ENCODE peak calls at places on chromosomes 4 and X, in four cellular contexts. X is effector memory CD4-positive, alpha-beta T cell; H is neural progenitor cell; K is body of pancreas. O is an unnamed sample. For H3K4me1, the result is how much of the 10 kb centered on the place peaks cover.

GRCh38 chr4:37687666-37688065 is 1.5 kb upstream of the RELL1 start:
- DNase-seq in X (no peak), K (no peak), H (no peak), O (no peak)

GRCh38 chr4:126738926-126739325 is 893.8 kb upstream of the INTU start:
- DNase-seq in H (no peak), K (no peak), X (no peak), O (no peak)

GRCh38 chr4:23871420-23871819 is 18.4 kb downstream of the PPARGC1A start:
- DNase-seq in K (no peak), H (no peak), X (no peak), O (no peak)

GRCh38 chrX:150761176-150761818 is 68.1 kb downstream of the MTMR1 start:
- DNase-seq in X (no peak), H (no peak), K (no peak), O (no peak)

GRCh38 chrX:149993989-149994388 is 55.7 kb upstream of the EOLA2 start:
- DNase-seq in X (no peak), K (no peak), H (no peak), O (peak)

GRCh38 chrX:78168065-78168464 is 28.6 kb upstream of the TAF9B start:
- DNase-seq in X (no peak), K (no peak), H (no peak), O (no peak)

GRCh38 chrX:24282381-24283121 is 31.3 kb downstream of the SUPT20HL2 start:
- DNase-seq in X (no peak), K (peak), H (peak), O (peak)

GRCh38 chr4:136637071-136637777 is 895.1 kb downstream of the PCDH18 start:
- DNase-seq in H (peak), K (peak), X (no peak), O (no peak)

GRCh38 chr4:86359944-86360478 is at the start of gene MAPK10:
- DNase-seq in H (peak), K (peak), X (peak), O (peak)

GRCh38 chr4:629636-629915 is 4.2 kb downstream of the PDE6B start:
- DNase-seq in H (no peak), X (no peak), K (no peak), O (peak)

GRCh38 chr4:180706766-180707165 is 1536.4 kb upstream of the TENM3 start:
- DNase-seq in X (no peak), K (no peak), H (no peak), O (no peak)

GRCh38 chr4:138671606-138672084 is 343.9 kb upstream of the NOCT start:
- DNase-seq in H (no peak), X (no peak), K (no peak), O (peak)

GRCh38 chrX:65871671-65872311 is 168.1 kb downstream of the VSIG4 start:
- DNase-seq in X (no peak), K (peak), H (peak), O (peak)

GRCh38 chr4:106986486-106986885 is 49.6 kb downstream of the DKK2 start:
- DNase-seq in K (no peak), H (no peak), X (no peak), O (no peak)

GRCh38 chr4:106981431-106981830 is 54.7 kb downstream of the DKK2 start:
- DNase-seq in K (no peak), H (peak), X (no peak), O (no peak)

GRCh38 chr4:106987314-106987713 is 48.8 kb downstream of the DKK2 start:
- DNase-seq in X (no peak), K (no peak), H (no peak), O (no peak)

GRCh38 chr4:106982711-106983211 is 53.4 kb downstream of the DKK2 start:
- DNase-seq in K (no peak), X (no peak), H (no peak), O (no peak)

GRCh38 chr4:106985830-106986229 is 50.3 kb downstream of the DKK2 start:
- DNase-seq in X (no peak), H (no peak), K (no peak), O (no peak)
- H3K4me3 ChIP-seq in X (no peak), H (no peak), K (no peak), O (no peak)

GRCh38 chr4:38760915-38761314 is 21.9 kb downstream of the TLR10 start:
- DNase-seq in K (no peak), H (no peak), X (no peak), O (peak)
- H3K27ac ChIP-seq in K (no peak), H (no peak), X (no peak), O (no peak)

GRCh38 chr4:8188085-8188484 is 11.0 kb upstream of the SH3TC1 start:
- DNase-seq in H (no peak), X (no peak), K (no peak), O (no peak)

GRCh38 chr4:8188743-8189550 is 10.1 kb upstream of the SH3TC1 start:
- DNase-seq in H (no peak), X (no peak), K (peak), O (no peak)

GRCh38 chr4:8192748-8193738 is 6.0 kb upstream of the SH3TC1 start:
- DNase-seq in X (no peak), H (no peak), K (peak), O (peak)

GRCh38 chr4:8189551-8190466 is 9.3 kb upstream of the SH3TC1 start:
- DNase-seq in K (no peak), H (no peak), X (no peak), O (no peak)

DNA sequence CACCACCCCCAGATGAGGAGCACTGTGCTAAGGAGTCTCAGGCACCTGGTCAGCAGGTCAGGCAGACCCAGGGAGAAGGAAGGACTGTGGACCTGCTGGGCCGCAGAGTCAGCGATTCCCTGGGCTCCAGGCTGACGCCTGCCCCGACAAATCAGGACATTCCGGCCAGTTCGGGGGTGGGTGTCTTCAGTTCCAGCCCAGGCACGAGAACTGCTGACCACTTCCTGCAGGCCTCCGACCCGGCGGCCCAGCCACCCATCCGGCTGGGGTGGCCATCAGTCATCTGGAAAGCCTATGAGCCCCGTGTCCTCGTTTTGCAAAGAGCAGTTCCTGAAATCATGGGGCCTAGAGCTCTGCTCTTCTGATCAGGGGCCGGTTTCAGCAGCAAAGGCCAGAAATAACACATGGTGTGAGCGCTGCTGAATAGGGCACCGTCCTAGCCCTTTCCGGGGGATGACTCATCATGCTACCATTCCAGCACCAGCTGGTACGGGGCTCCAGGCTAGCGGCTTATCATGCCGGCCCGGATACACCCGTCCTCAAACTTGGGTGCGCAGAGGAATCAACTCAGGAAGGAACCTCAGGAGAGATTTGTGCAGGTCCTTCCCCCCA is 7.8 kb upstream of the SH3TC1 start:
- DNase-seq in X (no peak), H (no peak), K (peak), O (peak)
- H3K4me1 ChIP-seq in X (under half), H (under half), K (under half), O (under half)

DNA sequence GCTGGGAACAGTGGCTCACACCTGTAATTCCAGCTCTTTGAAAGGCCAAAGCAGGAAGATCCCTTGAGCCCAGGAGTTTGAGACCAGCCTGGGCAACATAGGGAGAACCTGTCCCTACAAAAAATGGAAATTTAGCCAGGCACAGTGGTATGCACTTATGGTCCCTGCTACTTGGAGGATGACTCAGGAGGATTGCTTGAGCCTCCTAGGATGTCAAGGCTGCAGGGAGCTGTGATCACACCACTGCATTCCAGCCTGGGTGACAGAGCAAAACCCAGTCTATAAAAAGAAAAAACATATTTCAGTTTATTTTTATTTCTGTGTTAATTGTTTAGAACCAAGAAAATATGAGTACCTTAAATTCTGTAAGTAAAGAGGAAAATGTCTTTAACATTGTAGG is 123.7 kb downstream of the CBR4 start:
- DNase-seq in X (no peak), K (no peak), H (no peak), O (no peak)
- H3K4me3 ChIP-seq in X (no peak), K (no peak), H (no peak), O (no peak)

GRCh38 chrX:3713937-3714434 is 537 bp upstream of the PRKX start:
- DNase-seq in X (no peak), K (peak), H (peak), O (peak)

GRCh38 chrX:3712080-3712869 is 1.2 kb downstream of the PRKX start:
- DNase-seq in K (peak), X (no peak), H (peak), O (peak)

GRCh38 chrX:3713225-3713936 is at the start of gene PRKX:
- DNase-seq in X (peak), H (peak), K (peak), O (peak)

GRCh38 chrX:3711331-3711917 is 2.0 kb downstream of the PRKX start:
- DNase-seq in X (no peak), H (no peak), K (peak), O (peak)

DNA sequence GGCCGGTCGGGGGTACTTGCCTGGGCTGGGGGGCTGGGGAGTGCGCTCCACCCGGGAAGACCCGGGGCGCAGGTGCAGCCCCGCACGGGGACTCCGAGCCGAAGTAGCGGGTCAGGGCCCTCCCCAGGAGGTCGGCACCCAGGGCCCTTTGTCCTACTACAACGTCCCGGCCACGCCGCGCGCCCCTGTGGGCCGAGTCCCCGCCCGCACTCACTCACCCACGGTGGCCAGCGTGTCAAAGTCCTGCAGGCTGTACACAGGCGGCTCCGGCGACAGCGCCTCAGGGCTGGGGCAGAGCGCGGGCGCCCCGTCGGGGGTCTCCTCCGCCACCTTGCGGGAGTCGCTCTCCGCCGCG is 602 bp downstream of the PRKX start:
- DNase-seq in H (no peak), X (no peak), K (no peak), O (no peak)
- H3K27ac ChIP-seq in H (no peak), X (peak), K (no peak), O (peak)

GRCh38 chr4:2266181-2266580 is 4.3 kb upstream of the MXD4 start:
- DNase-seq in K (peak), X (no peak), H (no peak), O (no peak)

GRCh38 chr4:2265113-2266110 is 3.5 kb upstream of the MXD4 start:
- DNase-seq in X (no peak), H (no peak), K (no peak), O (no peak)

GRCh38 chr4:2267841-2268240 is 5.9 kb upstream of the MXD4 start:
- DNase-seq in X (no peak), K (no peak), H (no peak), O (no peak)

GRCh38 chr4:2267320-2267811 is 5.5 kb upstream of the MXD4 start:
- DNase-seq in H (no peak), K (no peak), X (no peak), O (no peak)

DNA sequence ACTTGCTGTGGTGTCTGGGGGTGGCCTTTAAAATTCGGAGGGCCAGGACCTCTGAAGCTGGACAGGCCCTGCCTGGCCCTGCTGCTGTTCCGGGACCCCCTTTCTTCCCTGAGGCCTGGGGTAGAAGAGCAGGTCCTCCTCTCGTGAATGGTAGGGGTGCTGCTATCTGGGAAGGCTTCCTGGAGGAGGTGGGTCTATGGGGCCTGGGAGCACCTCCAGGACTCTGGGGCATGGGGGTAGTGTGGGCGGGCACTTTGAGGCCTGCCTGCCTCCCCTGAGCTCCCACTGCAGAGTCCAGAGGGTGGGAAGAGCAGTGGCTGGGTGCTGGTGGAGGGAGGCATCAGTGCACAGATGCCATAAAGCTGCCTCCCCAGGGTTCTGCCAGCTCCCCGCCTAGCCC is 4.9 kb upstream of the MXD4 start:
- DNase-seq in X (no peak), H (no peak), K (no peak), O (no peak)
- H3K4me1 ChIP-seq in X (under half), H (under half), K (under half), O (under half)